ENCODE peak calls at places on chromosomes 1 and 21, in five cellular contexts. R is GM04504, H is brain microvascular endothelial cell, P is GM12892, K is AG10803. Q is an unnamed sample.

GRCh38 chr1:1211541-1212511 is 2.1 kb downstream of the TNFRSF4 start:
- DNase-seq in R (no peak), H (no peak), P (no peak), K (no peak), Q (no peak)

GRCh38 chr1:94395748-94396309 is 22.4 kb upstream of the ABCD3 start:
- DNase-seq in R (no peak), H (no peak), P (no peak), K (no peak), Q (no peak)

GRCh38 chr1:185215911-185216310 is 58.9 kb downstream of the SWT1 start:
- DNase-seq in R (no peak), H (no peak), P (no peak), K (no peak), Q (no peak)

GRCh38 chr1:185213086-185213485 is 56.1 kb downstream of the SWT1 start:
- DNase-seq in R (no peak), H (no peak), P (no peak), K (peak; percentile 43), Q (no peak)

GRCh38 chr1:12112711-12113161 is 49.6 kb downstream of the TNFRSF8 start:
- DNase-seq in R (no peak), H (peak; percentile 71), P (no peak), K (peak; percentile 41), Q (no peak)

GRCh38 chr1:31376374-31377134 is 3.7 kb upstream of the FABP3 start:
- DNase-seq in R (peak; percentile 93), H (peak; percentile 97), P (no peak), K (peak; percentile 93), Q (no peak)

GRCh38 chr1:211326528-211327340 is at the start of gene TRAF5:
- DNase-seq in R (peak; percentile 18), H (no peak), P (peak; percentile 52), K (peak; percentile 60), Q (peak; percentile 38)

GRCh38 chr1:26391450-26391849 is 18.9 kb upstream of the ZNF683 start:
- DNase-seq in R (peak; percentile 26), H (peak; percentile 56), P (no peak), K (peak; percentile 56), Q (no peak)

GRCh38 chr1:32801096-32801713 is 16.0 kb downstream of the YARS1 start:
- DNase-seq in R (no peak), H (peak; percentile 82), P (no peak), K (peak; percentile 22), Q (no peak)

GRCh38 chr1:25568090-25568833 is 24.9 kb downstream of the LDLRAP1 start:
- DNase-seq in R (peak; percentile 65), H (peak; percentile 25), P (no peak), K (peak; percentile 89), Q (no peak)

GRCh38 chr21:34640858-34641257 is 25.9 kb upstream of the RCAN1 start:
- DNase-seq in R (peak; percentile 54), H (peak; percentile 91), P (no peak), K (peak; percentile 75), Q (no peak)

GRCh38 chr1:209860293-209860881 is 32.6 kb downstream of the UTP25 start:
- DNase-seq in R (peak; percentile 48), H (peak; percentile 80), P (peak; percentile 53), K (peak; percentile 83), Q (peak; percentile 68)

GRCh38 chr21:43196789-43197188 is 28.0 kb downstream of the CRYAA start:
- DNase-seq in R (no peak), H (no peak), P (no peak), K (no peak), Q (no peak)

GRCh38 chr1:203491664-203492485 is 2.1 kb upstream of the OPTC start:
- DNase-seq in R (no peak), H (no peak), P (no peak), K (no peak), Q (no peak)

GRCh38 chr1:152227310-152227928 is 3.4 kb upstream of the HRNR start:
- DNase-seq in R (no peak), H (no peak), P (no peak), K (peak; percentile 38), Q (no peak)

GRCh38 chr1:6275826-6276764 is 15.2 kb upstream of the GPR153 start:
- DNase-seq in R (peak; percentile 55), H (peak; percentile 76), P (no peak), K (peak; percentile 84), Q (no peak)

GRCh38 chr1:233328661-233329498 is 1.4 kb downstream of the MAP3K21 start:
- DNase-seq in R (no peak), H (no peak), P (no peak), K (no peak), Q (no peak)

GRCh38 chr21:31078796-31079195 is 40.5 kb upstream of the KRTAP19-8 start:
- DNase-seq in R (no peak), H (peak; percentile 29), P (no peak), K (no peak), Q (no peak)

GRCh38 chr1:16348414-16349182 is 3.7 kb downstream of the FBXO42 start:
- DNase-seq in R (peak; percentile 85), H (peak; percentile 54), P (no peak), K (peak; percentile 89), Q (no peak)

GRCh38 chr1:11822091-11822490 is 16.1 kb downstream of the CLCN6 start:
- DNase-seq in R (no peak), H (peak; percentile 36), P (no peak), K (peak; percentile 56), Q (no peak)

GRCh38 chr1:222754386-222755139 is 17.6 kb downstream of the FAM177B start:
- DNase-seq in R (peak; percentile 78), H (peak; percentile 81), P (no peak), K (peak; percentile 94), Q (no peak)

GRCh38 chr1:51058863-51059262 is 43.2 kb upstream of the C1orf185 start:
- DNase-seq in R (no peak), H (peak; percentile 13), P (no peak), K (peak; percentile 47), Q (no peak)

GRCh38 chr1:59915516-59915915 is 11.1 kb downstream of the CYP2J2 start:
- DNase-seq in R (no peak), H (no peak), P (no peak), K (no peak), Q (no peak)

GRCh38 chr1:17239420-17239819 is 9.5 kb upstream of the PADI3 start:
- DNase-seq in R (peak; percentile 82), H (peak; percentile 90), P (peak; percentile 62), K (peak; percentile 94), Q (no peak)

GRCh38 chr1:232837085-232837484 is 31.9 kb downstream of the MAP10 start:
- DNase-seq in R (no peak), H (no peak), P (no peak), K (no peak), Q (no peak)

GRCh38 chr1:229557214-229557850 is 1.2 kb downstream of the ABCB10 start:
- DNase-seq in R (no peak), H (no peak), P (no peak), K (peak; percentile 48), Q (no peak)

GRCh38 chr1:180530501-180530900 is 28.1 kb upstream of the ACBD6 start:
- DNase-seq in R (peak; percentile 32), H (peak; percentile 80), P (no peak), K (peak; percentile 91), Q (peak; percentile 72)

GRCh38 chr1:16677552-16678423 is 11.0 kb upstream of the RNU1-3 start:
- DNase-seq in R (peak; percentile 56), H (peak; percentile 28), P (peak; percentile 31), K (peak; percentile 81), Q (no peak)

GRCh38 chr1:58063095-58063494 is 483.4 kb downstream of the OMA1 start:
- DNase-seq in R (no peak), H (no peak), P (no peak), K (no peak), Q (no peak)

GRCh38 chr21:42237577-42237976 is 18.6 kb downstream of the ABCG1 start:
- DNase-seq in R (no peak), H (no peak), P (no peak), K (no peak), Q (no peak)

GRCh38 chr21:33372582-33372981 is 30.6 kb upstream of the IFNGR2 start:
- DNase-seq in R (no peak), H (no peak), P (no peak), K (no peak), Q (no peak)

GRCh38 chr1:167905182-167905581 is 8.8 kb downstream of the ADCY10 start:
- DNase-seq in R (no peak), H (no peak), P (no peak), K (no peak), Q (no peak)

GRCh38 chr1:169486281-169486904 is 649 bp upstream of the SLC19A2 start:
- DNase-seq in R (peak; percentile 15), H (peak; percentile 56), P (no peak), K (peak; percentile 54), Q (no peak)

Q was measured in lung.